ENCODE peak calls at places on chromosomes 6 and 20, in five cellular contexts. One of them, this sample, is unnamed.

GRCh38 chr6:147166360-147166944 is 37.8 kb upstream of the STXBP5 start:
- DNase-seq in HS-27A: no peak
- DNase-seq in activated T-helper 1 cell treated with anti-CD3 and anti-CD28 coated beads, Interleukin-12 subunit alpha, Interleukin-12 subunit beta, Interleukin-2, Interleukin-4 antibody, amounts not matched to agents 30 ng/mL and 10 ng/mL and 1 ng/mL, durations not matched to agents 14 hours and 24 hours and 36 hours: no peak
- DNase-seq in ascending aorta: no peak
- DNase-seq in left lobe of liver: no peak
- DNase-seq in this sample: no peak

GRCh38 chr6:111789593-111789992 is 83.7 kb downstream of the FYN start:
- DNase-seq in HS-27A: no peak
- DNase-seq in activated T-helper 1 cell treated with anti-CD3 and anti-CD28 coated beads, Interleukin-12 subunit alpha, Interleukin-12 subunit beta, Interleukin-2, Interleukin-4 antibody, amounts not matched to agents 30 ng/mL and 10 ng/mL and 1 ng/mL, durations not matched to agents 14 hours and 24 hours and 36 hours: no peak
- DNase-seq in ascending aorta: no peak
- DNase-seq in left lobe of liver: no peak
- DNase-seq in this sample: no peak

GRCh38 chr6:6758915-6759654 is 170.6 kb downstream of the LY86 start:
- DNase-seq in HS-27A: no peak
- DNase-seq in activated T-helper 1 cell treated with anti-CD3 and anti-CD28 coated beads, Interleukin-12 subunit alpha, Interleukin-12 subunit beta, Interleukin-2, Interleukin-4 antibody, amounts not matched to agents 30 ng/mL and 10 ng/mL and 1 ng/mL, durations not matched to agents 14 hours and 24 hours and 36 hours: no peak
- DNase-seq in ascending aorta: peak
- DNase-seq in left lobe of liver: peak
- DNase-seq in this sample: no peak

GRCh38 chr6:1641391-1641790 is 31.7 kb downstream of the FOXC1 start:
- DNase-seq in HS-27A: no peak
- DNase-seq in activated T-helper 1 cell treated with anti-CD3 and anti-CD28 coated beads, Interleukin-12 subunit alpha, Interleukin-12 subunit beta, Interleukin-2, Interleukin-4 antibody, amounts not matched to agents 30 ng/mL and 10 ng/mL and 1 ng/mL, durations not matched to agents 14 hours and 24 hours and 36 hours: no peak
- DNase-seq in ascending aorta: no peak
- DNase-seq in left lobe of liver: no peak
- DNase-seq in this sample: no peak

GRCh38 chr20:46798430-46798829 is 89.0 kb downstream of the SLC2A10 start:
- DNase-seq in HS-27A: no peak
- DNase-seq in activated T-helper 1 cell treated with anti-CD3 and anti-CD28 coated beads, Interleukin-12 subunit alpha, Interleukin-12 subunit beta, Interleukin-2, Interleukin-4 antibody, amounts not matched to agents 30 ng/mL and 10 ng/mL and 1 ng/mL, durations not matched to agents 14 hours and 24 hours and 36 hours: no peak
- DNase-seq in ascending aorta: no peak
- DNase-seq in left lobe of liver: no peak
- DNase-seq in this sample: no peak

GRCh38 chr20:16368645-16369292 is 204.5 kb downstream of the KIF16B start:
- DNase-seq in HS-27A: peak
- DNase-seq in activated T-helper 1 cell treated with anti-CD3 and anti-CD28 coated beads, Interleukin-12 subunit alpha, Interleukin-12 subunit beta, Interleukin-2, Interleukin-4 antibody, amounts not matched to agents 30 ng/mL and 10 ng/mL and 1 ng/mL, durations not matched to agents 14 hours and 24 hours and 36 hours: no peak
- DNase-seq in ascending aorta: no peak
- DNase-seq in left lobe of liver: no peak
- DNase-seq in this sample: no peak

GRCh38 chr20:45290677-45291355 is 15.8 kb upstream of the RBPJL start:
- DNase-seq in HS-27A: peak
- DNase-seq in activated T-helper 1 cell treated with anti-CD3 and anti-CD28 coated beads, Interleukin-12 subunit alpha, Interleukin-12 subunit beta, Interleukin-2, Interleukin-4 antibody, amounts not matched to agents 30 ng/mL and 10 ng/mL and 1 ng/mL, durations not matched to agents 14 hours and 24 hours and 36 hours: peak
- DNase-seq in ascending aorta: peak
- DNase-seq in left lobe of liver: peak
- DNase-seq in this sample: peak

GRCh38 chr6:100176321-100176950 is 182.4 kb upstream of the MCHR2 start:
- DNase-seq in HS-27A: peak
- DNase-seq in activated T-helper 1 cell treated with anti-CD3 and anti-CD28 coated beads, Interleukin-12 subunit alpha, Interleukin-12 subunit beta, Interleukin-2, Interleukin-4 antibody, amounts not matched to agents 30 ng/mL and 10 ng/mL and 1 ng/mL, durations not matched to agents 14 hours and 24 hours and 36 hours: no peak
- DNase-seq in ascending aorta: no peak
- DNase-seq in left lobe of liver: no peak
- DNase-seq in this sample: no peak

GRCh38 chr6:108464506-108465084 is 96.1 kb upstream of the FOXO3 start:
- DNase-seq in HS-27A: no peak
- DNase-seq in activated T-helper 1 cell treated with anti-CD3 and anti-CD28 coated beads, Interleukin-12 subunit alpha, Interleukin-12 subunit beta, Interleukin-2, Interleukin-4 antibody, amounts not matched to agents 30 ng/mL and 10 ng/mL and 1 ng/mL, durations not matched to agents 14 hours and 24 hours and 36 hours: no peak
- DNase-seq in ascending aorta: no peak
- DNase-seq in left lobe of liver: no peak
- DNase-seq in this sample: no peak

GRCh38 chr20:59787186-59787890 is 146.1 kb downstream of the SYCP2 start:
- DNase-seq in HS-27A: no peak
- DNase-seq in activated T-helper 1 cell treated with anti-CD3 and anti-CD28 coated beads, Interleukin-12 subunit alpha, Interleukin-12 subunit beta, Interleukin-2, Interleukin-4 antibody, amounts not matched to agents 30 ng/mL and 10 ng/mL and 1 ng/mL, durations not matched to agents 14 hours and 24 hours and 36 hours: no peak
- DNase-seq in ascending aorta: no peak
- DNase-seq in left lobe of liver: peak
- DNase-seq in this sample: no peak

GRCh38 chr6:112237644-112238043 is 16.7 kb downstream of the LAMA4 start:
- DNase-seq in HS-27A: no peak
- DNase-seq in activated T-helper 1 cell treated with anti-CD3 and anti-CD28 coated beads, Interleukin-12 subunit alpha, Interleukin-12 subunit beta, Interleukin-2, Interleukin-4 antibody, amounts not matched to agents 30 ng/mL and 10 ng/mL and 1 ng/mL, durations not matched to agents 14 hours and 24 hours and 36 hours: no peak
- DNase-seq in ascending aorta: peak
- DNase-seq in left lobe of liver: peak
- DNase-seq in this sample: no peak

GRCh38 chr20:33606114-33606771 is 55.9 kb upstream of the C20orf144 start:
- DNase-seq in HS-27A: no peak
- DNase-seq in activated T-helper 1 cell treated with anti-CD3 and anti-CD28 coated beads, Interleukin-12 subunit alpha, Interleukin-12 subunit beta, Interleukin-2, Interleukin-4 antibody, amounts not matched to agents 30 ng/mL and 10 ng/mL and 1 ng/mL, durations not matched to agents 14 hours and 24 hours and 36 hours: no peak
- DNase-seq in ascending aorta: no peak
- DNase-seq in left lobe of liver: no peak
- DNase-seq in this sample: no peak

GRCh38 chr20:36085686-36086267 is 68.8 kb upstream of the EPB41L1 start:
- DNase-seq in HS-27A: no peak
- DNase-seq in activated T-helper 1 cell treated with anti-CD3 and anti-CD28 coated beads, Interleukin-12 subunit alpha, Interleukin-12 subunit beta, Interleukin-2, Interleukin-4 antibody, amounts not matched to agents 30 ng/mL and 10 ng/mL and 1 ng/mL, durations not matched to agents 14 hours and 24 hours and 36 hours: no peak
- DNase-seq in ascending aorta: no peak
- DNase-seq in left lobe of liver: no peak
- DNase-seq in this sample: no peak

GRCh38 chr6:16676978-16677377 is 84.3 kb downstream of the ATXN1 start:
- DNase-seq in HS-27A: no peak
- DNase-seq in activated T-helper 1 cell treated with anti-CD3 and anti-CD28 coated beads, Interleukin-12 subunit alpha, Interleukin-12 subunit beta, Interleukin-2, Interleukin-4 antibody, amounts not matched to agents 30 ng/mL and 10 ng/mL and 1 ng/mL, durations not matched to agents 14 hours and 24 hours and 36 hours: no peak
- DNase-seq in ascending aorta: no peak
- DNase-seq in left lobe of liver: no peak
- DNase-seq in this sample: no peak

GRCh38 chr6:71608646-71609045 is 277.7 kb upstream of the RIMS1 start:
- DNase-seq in HS-27A: no peak
- DNase-seq in activated T-helper 1 cell treated with anti-CD3 and anti-CD28 coated beads, Interleukin-12 subunit alpha, Interleukin-12 subunit beta, Interleukin-2, Interleukin-4 antibody, amounts not matched to agents 30 ng/mL and 10 ng/mL and 1 ng/mL, durations not matched to agents 14 hours and 24 hours and 36 hours: no peak
- DNase-seq in ascending aorta: no peak
- DNase-seq in left lobe of liver: no peak
- DNase-seq in this sample: no peak

GRCh38 chr20:48846516-48847492 is 19.0 kb upstream of the PREX1 start:
- DNase-seq in HS-27A: no peak
- DNase-seq in activated T-helper 1 cell treated with anti-CD3 and anti-CD28 coated beads, Interleukin-12 subunit alpha, Interleukin-12 subunit beta, Interleukin-2, Interleukin-4 antibody, amounts not matched to agents 30 ng/mL and 10 ng/mL and 1 ng/mL, durations not matched to agents 14 hours and 24 hours and 36 hours: no peak
- DNase-seq in ascending aorta: no peak
- DNase-seq in left lobe of liver: no peak
- DNase-seq in this sample: peak

GRCh38 chr20:36098364-36098763 is 56.2 kb upstream of the EPB41L1 start:
- DNase-seq in HS-27A: no peak
- DNase-seq in activated T-helper 1 cell treated with anti-CD3 and anti-CD28 coated beads, Interleukin-12 subunit alpha, Interleukin-12 subunit beta, Interleukin-2, Interleukin-4 antibody, amounts not matched to agents 30 ng/mL and 10 ng/mL and 1 ng/mL, durations not matched to agents 14 hours and 24 hours and 36 hours: no peak
- DNase-seq in ascending aorta: peak
- DNase-seq in left lobe of liver: no peak
- DNase-seq in this sample: no peak

GRCh38 chr6:120198033-120198432 is 848.5 kb upstream of the MAN1A1 start:
- DNase-seq in HS-27A: peak
- DNase-seq in activated T-helper 1 cell treated with anti-CD3 and anti-CD28 coated beads, Interleukin-12 subunit alpha, Interleukin-12 subunit beta, Interleukin-2, Interleukin-4 antibody, amounts not matched to agents 30 ng/mL and 10 ng/mL and 1 ng/mL, durations not matched to agents 14 hours and 24 hours and 36 hours: no peak
- DNase-seq in ascending aorta: no peak
- DNase-seq in left lobe of liver: no peak
- DNase-seq in this sample: no peak

GRCh38 chr6:11033825-11034224 is 10.3 kb downstream of the ELOVL2 start:
- DNase-seq in HS-27A: peak
- DNase-seq in activated T-helper 1 cell treated with anti-CD3 and anti-CD28 coated beads, Interleukin-12 subunit alpha, Interleukin-12 subunit beta, Interleukin-2, Interleukin-4 antibody, amounts not matched to agents 30 ng/mL and 10 ng/mL and 1 ng/mL, durations not matched to agents 14 hours and 24 hours and 36 hours: no peak
- DNase-seq in ascending aorta: no peak
- DNase-seq in left lobe of liver: no peak
- DNase-seq in this sample: no peak

GRCh38 chr20:47317127-47317895 is 39.2 kb downstream of the ZMYND8 start:
- DNase-seq in HS-27A: peak
- DNase-seq in activated T-helper 1 cell treated with anti-CD3 and anti-CD28 coated beads, Interleukin-12 subunit alpha, Interleukin-12 subunit beta, Interleukin-2, Interleukin-4 antibody, amounts not matched to agents 30 ng/mL and 10 ng/mL and 1 ng/mL, durations not matched to agents 14 hours and 24 hours and 36 hours: peak
- DNase-seq in ascending aorta: peak
- DNase-seq in left lobe of liver: peak
- DNase-seq in this sample: peak

GRCh38 chr6:56725257-56725656 is 82.6 kb upstream of the DST start:
- DNase-seq in HS-27A: no peak
- DNase-seq in activated T-helper 1 cell treated with anti-CD3 and anti-CD28 coated beads, Interleukin-12 subunit alpha, Interleukin-12 subunit beta, Interleukin-2, Interleukin-4 antibody, amounts not matched to agents 30 ng/mL and 10 ng/mL and 1 ng/mL, durations not matched to agents 14 hours and 24 hours and 36 hours: no peak
- DNase-seq in ascending aorta: no peak
- DNase-seq in left lobe of liver: no peak
- DNase-seq in this sample: no peak

GRCh38 chr6:159102373-159103160 is 57.8 kb upstream of the TAGAP start:
- DNase-seq in HS-27A: no peak
- DNase-seq in activated T-helper 1 cell treated with anti-CD3 and anti-CD28 coated beads, Interleukin-12 subunit alpha, Interleukin-12 subunit beta, Interleukin-2, Interleukin-4 antibody, amounts not matched to agents 30 ng/mL and 10 ng/mL and 1 ng/mL, durations not matched to agents 14 hours and 24 hours and 36 hours: no peak
- DNase-seq in ascending aorta: no peak
- DNase-seq in left lobe of liver: no peak
- DNase-seq in this sample: no peak

GRCh38 chr6:12653396-12653910 is 63.1 kb upstream of the PHACTR1 start:
- DNase-seq in HS-27A: no peak
- DNase-seq in activated T-helper 1 cell treated with anti-CD3 and anti-CD28 coated beads, Interleukin-12 subunit alpha, Interleukin-12 subunit beta, Interleukin-2, Interleukin-4 antibody, amounts not matched to agents 30 ng/mL and 10 ng/mL and 1 ng/mL, durations not matched to agents 14 hours and 24 hours and 36 hours: no peak
- DNase-seq in ascending aorta: no peak
- DNase-seq in left lobe of liver: no peak
- DNase-seq in this sample: no peak

GRCh38 chr6:36977470-36977941 is 8.5 kb downstream of the MTCH1 start:
- DNase-seq in HS-27A: no peak
- DNase-seq in activated T-helper 1 cell treated with anti-CD3 and anti-CD28 coated beads, Interleukin-12 subunit alpha, Interleukin-12 subunit beta, Interleukin-2, Interleukin-4 antibody, amounts not matched to agents 30 ng/mL and 10 ng/mL and 1 ng/mL, durations not matched to agents 14 hours and 24 hours and 36 hours: no peak
- DNase-seq in ascending aorta: no peak
- DNase-seq in left lobe of liver: no peak
- DNase-seq in this sample: no peak

GRCh38 chr20:38935285-38935684 is 9.1 kb downstream of the FAM83D start:
- DNase-seq in HS-27A: no peak
- DNase-seq in activated T-helper 1 cell treated with anti-CD3 and anti-CD28 coated beads, Interleukin-12 subunit alpha, Interleukin-12 subunit beta, Interleukin-2, Interleukin-4 antibody, amounts not matched to agents 30 ng/mL and 10 ng/mL and 1 ng/mL, durations not matched to agents 14 hours and 24 hours and 36 hours: no peak
- DNase-seq in ascending aorta: no peak
- DNase-seq in left lobe of liver: no peak
- DNase-seq in this sample: no peak

GRCh38 chr6:54609986-54610385 is 236.6 kb upstream of the FAM83B start:
- DNase-seq in HS-27A: no peak
- DNase-seq in activated T-helper 1 cell treated with anti-CD3 and anti-CD28 coated beads, Interleukin-12 subunit alpha, Interleukin-12 subunit beta, Interleukin-2, Interleukin-4 antibody, amounts not matched to agents 30 ng/mL and 10 ng/mL and 1 ng/mL, durations not matched to agents 14 hours and 24 hours and 36 hours: no peak
- DNase-seq in ascending aorta: no peak
- DNase-seq in left lobe of liver: no peak
- DNase-seq in this sample: no peak

GRCh38 chr6:135182993-135183531 is 2.0 kb downstream of the MYB start:
- DNase-seq in HS-27A: no peak
- DNase-seq in activated T-helper 1 cell treated with anti-CD3 and anti-CD28 coated beads, Interleukin-12 subunit alpha, Interleukin-12 subunit beta, Interleukin-2, Interleukin-4 antibody, amounts not matched to agents 30 ng/mL and 10 ng/mL and 1 ng/mL, durations not matched to agents 14 hours and 24 hours and 36 hours: peak
- DNase-seq in ascending aorta: no peak
- DNase-seq in left lobe of liver: peak
- DNase-seq in this sample: peak

GRCh38 chr6:126446187-126446696 is 106.3 kb downstream of the CENPW start:
- DNase-seq in HS-27A: no peak
- DNase-seq in activated T-helper 1 cell treated with anti-CD3 and anti-CD28 coated beads, Interleukin-12 subunit alpha, Interleukin-12 subunit beta, Interleukin-2, Interleukin-4 antibody, amounts not matched to agents 30 ng/mL and 10 ng/mL and 1 ng/mL, durations not matched to agents 14 hours and 24 hours and 36 hours: no peak
- DNase-seq in ascending aorta: no peak
- DNase-seq in left lobe of liver: no peak
- DNase-seq in this sample: no peak

GRCh38 chr6:22383016-22383415 is 86.2 kb upstream of the PRL start:
- DNase-seq in HS-27A: no peak
- DNase-seq in activated T-helper 1 cell treated with anti-CD3 and anti-CD28 coated beads, Interleukin-12 subunit alpha, Interleukin-12 subunit beta, Interleukin-2, Interleukin-4 antibody, amounts not matched to agents 30 ng/mL and 10 ng/mL and 1 ng/mL, durations not matched to agents 14 hours and 24 hours and 36 hours: no peak
- DNase-seq in ascending aorta: no peak
- DNase-seq in left lobe of liver: no peak
- DNase-seq in this sample: no peak

GRCh38 chr6:138948028-138948427 is 40.0 kb downstream of the REPS1 start:
- DNase-seq in HS-27A: no peak
- DNase-seq in activated T-helper 1 cell treated with anti-CD3 and anti-CD28 coated beads, Interleukin-12 subunit alpha, Interleukin-12 subunit beta, Interleukin-2, Interleukin-4 antibody, amounts not matched to agents 30 ng/mL and 10 ng/mL and 1 ng/mL, durations not matched to agents 14 hours and 24 hours and 36 hours: no peak
- DNase-seq in ascending aorta: no peak
- DNase-seq in left lobe of liver: no peak
- DNase-seq in this sample: no peak

GRCh38 chr6:7805088-7805756 is 79.3 kb downstream of the BMP6 start:
- DNase-seq in HS-27A: no peak
- DNase-seq in activated T-helper 1 cell treated with anti-CD3 and anti-CD28 coated beads, Interleukin-12 subunit alpha, Interleukin-12 subunit beta, Interleukin-2, Interleukin-4 antibody, amounts not matched to agents 30 ng/mL and 10 ng/mL and 1 ng/mL, durations not matched to agents 14 hours and 24 hours and 36 hours: no peak
- DNase-seq in ascending aorta: no peak
- DNase-seq in left lobe of liver: no peak
- DNase-seq in this sample: no peak

This sample was measured in stimulated activated naive CD8-positive, alpha-beta T cell treated with anti-CD3 and anti-CD28 coated beads, Interleukin-15, amount 100 ng/mL, for 72 hours.